ENCODE peak calls at places on chromosomes 6 and 20, in eight cellular contexts. H is activated B cell treated with CpG ODN at 0.5 μM for 24 hours; J is fibroblast of mammary gland; L is A673; T is transverse colon; Z is CD8-positive, alpha-beta T cell; K is ovary; I is cardiac fibroblast. A is an unnamed sample.

GRCh38 chr6:51934098-51934497 is 153.3 kb downstream of the PKHD1 start:
- DNase-seq in H (no peak), J (no peak), L (peak; percentile 43), T (no peak), Z (no peak), K (no peak), I (peak; percentile 0), A (no peak)

GRCh38 chr6:96014846-96015245 is 928 bp upstream of the FUT9 start:
- DNase-seq in H (no peak), J (no peak), L (no peak), T (no peak), Z (no peak), K (no peak), I (no peak), A (no peak)

GRCh38 chr20:39524371-39524911 is 562.3 kb downstream of the DHX35 start:
- DNase-seq in H (no peak), J (peak; percentile 62), L (no peak), T (no peak), Z (no peak), K (no peak), I (no peak), A (no peak)

GRCh38 chr6:150394886-150395285 is 26.1 kb downstream of the IYD start:
- DNase-seq in H (no peak), J (no peak), L (no peak), T (no peak), Z (no peak), K (no peak), I (no peak), A (no peak)

GRCh38 chr20:11716239-11716944 is 201.3 kb upstream of the BTBD3 start:
- DNase-seq in H (no peak), J (peak; percentile 62), L (peak; percentile 60), T (no peak), Z (no peak), K (no peak), I (peak; percentile 72), A (no peak)

GRCh38 chr6:125682939-125683338 is 66.5 kb upstream of the HEY2 start:
- DNase-seq in H (no peak), J (no peak), L (no peak), T (no peak), Z (no peak), K (no peak), I (no peak), A (no peak)

GRCh38 chr6:44652551-44652950 is 265.0 kb downstream of the CDC5L start:
- DNase-seq in H (no peak), J (peak; percentile 42), L (no peak), T (no peak), Z (no peak), K (no peak), I (no peak), A (no peak)

GRCh38 chr6:27213544-27214125 is 33.9 kb upstream of the PRSS16 start:
- DNase-seq in H (no peak), J (peak; percentile 66), L (peak; percentile 74), T (no peak), Z (no peak), K (no peak), I (peak; percentile 77), A (no peak)

GRCh38 chr20:44003609-44004008 is 89.0 kb downstream of the TOX2 start:
- DNase-seq in H (no peak), J (no peak), L (no peak), T (no peak), Z (no peak), K (no peak), I (no peak), A (no peak)

GRCh38 chr20:44004306-44004915 is 89.8 kb downstream of the TOX2 start:
- DNase-seq in H (no peak), J (no peak), L (no peak), T (no peak), Z (no peak), K (no peak), I (no peak), A (no peak)

GRCh38 chr20:43999848-44000247 is 85.2 kb downstream of the TOX2 start:
- DNase-seq in H (no peak), J (no peak), L (no peak), T (no peak), Z (no peak), K (no peak), I (no peak), A (no peak)

GRCh38 chr20:44002861-44003260 is 88.2 kb downstream of the TOX2 start:
- DNase-seq in H (no peak), J (no peak), L (no peak), T (no peak), Z (no peak), K (no peak), I (no peak), A (no peak)

DNA sequence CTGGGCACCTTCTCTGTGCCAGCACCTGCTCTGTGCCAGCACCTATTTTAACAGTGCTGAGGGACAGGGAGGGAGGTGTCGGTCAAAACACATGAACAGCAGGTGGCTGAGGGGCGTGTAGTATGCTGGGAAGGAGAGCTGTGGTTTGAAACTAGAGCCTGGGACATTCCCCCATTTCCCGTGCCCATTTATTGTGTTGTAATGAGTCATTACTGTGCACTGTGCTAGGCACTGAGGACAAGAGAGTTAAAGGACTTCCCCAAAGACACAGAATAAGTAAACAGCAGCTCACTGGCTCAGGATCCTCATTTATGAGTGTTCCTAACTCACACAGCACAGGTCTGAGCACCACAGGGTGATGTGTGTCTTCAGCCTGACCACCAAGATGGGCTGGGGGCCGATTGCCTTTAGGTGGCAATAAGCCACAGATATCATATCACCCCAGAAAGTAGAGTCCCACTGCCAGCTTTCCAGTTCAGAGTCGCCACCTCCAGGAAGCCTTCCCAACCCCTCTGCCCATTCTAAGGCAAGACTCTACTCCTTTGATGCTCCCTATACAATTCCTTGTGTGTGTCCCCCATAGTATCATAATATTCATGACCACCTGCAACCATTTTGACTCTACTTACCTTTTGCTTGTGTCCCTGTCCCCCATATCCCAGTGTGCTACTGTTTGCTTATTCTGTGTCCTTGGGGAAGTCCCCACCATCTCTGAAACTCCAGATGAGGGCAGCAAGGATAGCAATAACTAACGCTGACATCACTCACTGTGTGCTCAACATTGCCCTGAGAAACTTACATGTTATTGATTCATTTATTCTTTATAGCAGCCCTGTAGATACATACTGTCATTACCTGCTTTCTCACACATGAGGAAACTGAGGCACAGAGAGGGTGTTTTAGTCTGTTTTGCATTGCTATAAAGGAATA is 87.3 kb downstream of the TOX2 start:
- DNase-seq in H (no peak), J (no peak), L (no peak), T (peak; percentile 30), Z (no peak), K (no peak), I (no peak), A (no peak)
- TF ChIP-seq CTCF in H (no peak), J (no peak), L (no peak), T (no peak), Z (no peak), K (no peak), I (no peak), A (no peak)

DNA sequence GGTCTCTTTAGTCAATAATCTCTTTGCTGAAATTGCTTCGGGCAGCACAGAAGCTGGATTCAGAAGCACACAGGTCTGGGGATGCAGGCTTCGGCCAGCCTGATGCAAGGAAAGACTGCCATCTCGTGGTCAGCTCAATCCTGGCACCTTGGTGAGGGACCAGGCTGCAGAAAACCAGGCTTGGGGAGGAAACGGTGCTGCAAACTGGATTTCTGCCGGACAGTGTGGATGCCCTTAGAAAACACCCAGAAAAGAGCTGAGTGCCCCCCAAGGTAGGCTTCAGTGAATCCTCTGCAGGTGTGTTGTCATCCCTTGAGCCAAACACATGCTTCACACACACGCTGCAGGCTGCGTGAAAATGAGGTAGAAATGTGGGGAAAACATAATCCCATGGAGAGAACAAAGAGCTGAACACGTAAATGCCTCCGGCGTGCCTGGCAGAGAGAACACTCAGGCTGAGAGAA is 89.8 kb upstream of the PAX1 start:
- DNase-seq in H (no peak), J (peak; percentile 45), L (peak; percentile 87), T (peak; percentile 39), Z (no peak), K (peak; percentile 24), I (peak; percentile 56), A (peak; percentile 66)
- TF ChIP-seq CTCF in H (no peak), J (peak; percentile 75), L (peak; percentile 98), T (peak; percentile 31), Z (peak; percentile 25), K (no peak), I (peak; percentile 81), A (peak; percentile 89)

GRCh38 chr6:46997646-46998045 is 44.5 kb downstream of the ADGRF1 start:
- DNase-seq in H (no peak), J (no peak), L (no peak), T (no peak), Z (no peak), K (no peak), I (no peak), A (no peak)

GRCh38 chr6:46996860-46997641 is 45.1 kb downstream of the ADGRF1 start:
- DNase-seq in H (no peak), J (no peak), L (no peak), T (peak; percentile 28), Z (no peak), K (no peak), I (no peak), A (no peak)

GRCh38 chr6:46994933-46995332 is 47.2 kb downstream of the ADGRF1 start:
- DNase-seq in H (no peak), J (no peak), L (no peak), T (no peak), Z (no peak), K (no peak), I (peak; percentile 14), A (no peak)

GRCh38 chr6:46990031-46990644 is 52.0 kb downstream of the ADGRF1 start:
- DNase-seq in H (no peak), J (no peak), L (no peak), T (peak; percentile 11), Z (no peak), K (no peak), I (peak; percentile 48), A (no peak)

DNA sequence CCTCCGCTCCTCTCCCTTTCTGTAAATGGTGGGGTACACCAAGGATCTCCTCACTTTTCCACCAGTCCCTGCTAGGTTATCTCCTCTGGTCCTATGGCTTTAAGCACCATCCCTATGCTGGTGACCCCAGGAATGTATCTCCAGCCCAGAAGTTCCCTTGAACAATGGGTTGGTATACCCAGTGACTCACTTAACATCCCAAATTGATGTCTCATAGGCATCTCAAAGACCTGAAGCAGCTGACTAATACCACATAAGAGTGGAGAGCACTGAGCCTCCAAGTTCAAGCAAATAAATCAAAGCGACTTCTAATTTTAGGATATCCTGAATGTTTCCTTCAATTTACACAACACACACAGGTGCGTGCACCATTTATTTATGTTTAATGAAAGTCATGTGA is 48.3 kb downstream of the ADGRF1 start:
- DNase-seq in H (no peak), J (peak; percentile 78), L (no peak), T (no peak), Z (no peak), K (no peak), I (peak; percentile 96), A (no peak)
- TF ChIP-seq CTCF in H (no peak), J (no peak), L (no peak), T (no peak), Z (no peak), K (no peak), I (no peak), A (no peak)

GRCh38 chr20:8967641-8968245 is 101.1 kb upstream of the PLCB4 start:
- DNase-seq in H (no peak), J (peak; percentile 15), L (no peak), T (no peak), Z (no peak), K (no peak), I (peak; percentile 12), A (no peak)

GRCh38 chr20:8972963-8973362 is 95.9 kb upstream of the PLCB4 start:
- DNase-seq in H (no peak), J (no peak), L (no peak), T (no peak), Z (no peak), K (no peak), I (no peak), A (no peak)

GRCh38 chr20:8974009-8974708 is 94.7 kb upstream of the PLCB4 start:
- DNase-seq in H (no peak), J (no peak), L (no peak), T (no peak), Z (no peak), K (no peak), I (no peak), A (no peak)

GRCh38 chr20:8969062-8969694 is 99.7 kb upstream of the PLCB4 start:
- DNase-seq in H (no peak), J (no peak), L (no peak), T (no peak), Z (no peak), K (no peak), I (no peak), A (no peak)

DNA sequence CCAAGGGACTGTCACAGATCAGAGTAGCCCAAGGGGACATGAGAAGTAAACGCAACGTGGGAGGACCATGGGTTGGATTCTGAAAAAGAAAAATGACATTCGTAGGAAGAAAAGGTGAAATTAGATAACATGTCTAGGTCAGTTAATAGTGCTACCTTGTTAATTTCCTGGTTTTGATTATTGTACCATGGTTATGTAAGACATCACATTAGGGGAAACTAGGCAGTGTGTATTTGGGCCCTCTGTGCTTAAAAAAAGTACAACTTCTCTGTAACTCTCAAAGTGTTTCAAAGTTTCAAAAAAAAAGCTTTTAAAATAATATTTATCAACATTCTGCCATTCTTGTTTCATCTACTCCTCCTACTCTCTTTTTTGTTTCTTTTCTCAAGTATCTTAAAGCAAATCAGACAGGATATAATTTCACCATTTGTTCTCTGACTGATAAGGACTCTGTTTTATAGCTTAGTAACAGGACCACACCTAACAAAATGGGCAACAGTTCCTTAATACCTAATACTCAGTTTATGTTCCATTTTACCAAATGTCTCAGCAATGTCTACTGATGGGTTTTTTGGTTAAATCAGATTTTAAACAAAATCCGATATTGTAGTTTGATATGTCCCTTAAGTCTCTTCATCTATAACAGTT is 97.1 kb upstream of the PLCB4 start:
- DNase-seq in H (no peak), J (no peak), L (no peak), T (no peak), Z (no peak), K (no peak), I (no peak), A (no peak)
- TF ChIP-seq CTCF in H (no peak), J (no peak), L (no peak), T (no peak), Z (no peak), K (no peak), I (no peak), A (no peak)